ENCODE peak calls at places on chromosomes 4 and X, in six cellular contexts. D, R, O, M, J and G are unnamed samples.

GRCh38 chr4:176782794-176783193 is 9.9 kb downstream of the VEGFC start:
- DNase-seq in D (no peak), R (no peak), O (no peak), M (no peak), J (no peak), G (no peak)

GRCh38 chrX:109843963-109844751 is 111.1 kb upstream of the ACSL4 start:
- DNase-seq in D (no peak), R (no peak), O (no peak), M (no peak), J (no peak), G (no peak)

GRCh38 chrX:119655125-119655524 is 37.8 kb downstream of the SEPTIN6 start:
- DNase-seq in D (no peak), R (peak), O (peak), M (peak), J (no peak), G (no peak)

GRCh38 chrX:155841232-155841631 is 39.9 kb upstream of the VAMP7 start:
- DNase-seq in D (no peak), R (no peak), O (no peak), M (no peak), J (no peak), G (no peak)

GRCh38 chrX:132292753-132293152 is 73.5 kb upstream of the RAP2C start:
- DNase-seq in D (no peak), R (no peak), O (no peak), M (no peak), J (peak), G (peak)

GRCh38 chr4:47390438-47391125 is 72.9 kb downstream of the COMMD8 start:
- DNase-seq in D (no peak), R (no peak), O (no peak), M (no peak), J (no peak), G (no peak)

GRCh38 chrX:1444896-1445480 is 7.7 kb downstream of the ASMTL start:
- DNase-seq in D (peak), R (no peak), O (no peak), M (no peak), J (no peak), G (no peak)

GRCh38 chr4:2357821-2358745 is 60.4 kb downstream of the ZFYVE28 start:
- DNase-seq in D (peak), R (no peak), O (no peak), M (no peak), J (no peak), G (no peak)

GRCh38 chrX:2330487-2330886 is 170.3 kb downstream of the DHRSX start:
- DNase-seq in D (no peak), R (no peak), O (no peak), M (no peak), J (no peak), G (no peak)

GRCh38 chrX:109782994-109783711 is 50.1 kb upstream of the ACSL4 start:
- DNase-seq in D (no peak), R (no peak), O (no peak), M (no peak), J (no peak), G (no peak)

GRCh38 chr4:71235321-71236206 is 103.3 kb upstream of the SLC4A4 start:
- DNase-seq in D (no peak), R (no peak), O (no peak), M (no peak), J (no peak), G (no peak)

GRCh38 chr4:42460043-42460442 is 62.8 kb downstream of the SHISA3 start:
- DNase-seq in D (no peak), R (no peak), O (no peak), M (no peak), J (no peak), G (no peak)

GRCh38 chr4:31068257-31069075 is 348.3 kb downstream of the PCDH7 start:
- DNase-seq in D (no peak), R (no peak), O (no peak), M (no peak), J (no peak), G (no peak)

GRCh38 chr4:94523033-94523590 is 71.4 kb downstream of the PDLIM5 start:
- DNase-seq in D (no peak), R (no peak), O (no peak), M (no peak), J (no peak), G (no peak)

GRCh38 chr4:116180056-116180690 is 905.2 kb downstream of the TRAM1L1 start:
- DNase-seq in D (no peak), R (no peak), O (no peak), M (no peak), J (peak), G (peak)

GRCh38 chr4:89561051-89561450 is 253.5 kb upstream of the GPRIN3 start:
- DNase-seq in D (no peak), R (no peak), O (no peak), M (no peak), J (no peak), G (no peak)

GRCh38 chrX:38142598-38142997 is 78.1 kb downstream of the SRPX start:
- DNase-seq in D (no peak), R (no peak), O (no peak), M (no peak), J (no peak), G (no peak)

GRCh38 chrX:92247076-92247475 is 467.9 kb downstream of the PCDH11X start:
- DNase-seq in D (no peak), R (no peak), O (no peak), M (no peak), J (peak), G (no peak)

GRCh38 chr4:156829194-156829593 is 142.4 kb downstream of the PDGFC start:
- DNase-seq in D (peak), R (no peak), O (no peak), M (no peak), J (no peak), G (no peak)

GRCh38 chr4:23171971-23172370 is 479.2 kb downstream of the GBA3 start:
- DNase-seq in D (no peak), R (no peak), O (no peak), M (no peak), J (peak), G (no peak)

GRCh38 chr4:166318810-166319525 is 445.9 kb downstream of the TLL1 start:
- DNase-seq in D (no peak), R (no peak), O (no peak), M (no peak), J (peak), G (no peak)

GRCh38 chrX:100643943-100644587 is at the start of gene SRPX2:
- DNase-seq in D (peak), R (no peak), O (no peak), M (no peak), J (peak), G (no peak)

GRCh38 chr4:19368800-19369199 is 882.9 kb upstream of the SLIT2 start:
- DNase-seq in D (no peak), R (no peak), O (no peak), M (no peak), J (no peak), G (no peak)

GRCh38 chr4:77095101-77095826 is 19.5 kb upstream of the CCNI start:
- DNase-seq in D (peak), R (peak), O (peak), M (peak), J (no peak), G (peak)